ENCODE peak calls at places on chromosomes 7 and 10, in nine cellular contexts. U is NCI-H1436; I is activated naive CD4-positive, alpha-beta T cell; J is ELR; L is NCI-H1105; F is cerebellar cortex; V is ecto neural progenitor cell; A is ovary; Y is stimulated activated CD4-positive, alpha-beta T cell treated with anti-CD3 and anti-CD28 coated beads, TNF-alpha, amount 100 ng/mL, for 4 hours. W is an unnamed sample.

GRCh38 chr7:45146531-45147379 is 10.8 kb upstream of the RAMP3 start:
- DNase-seq in U (no peak), I (no peak), J (no peak), L (no peak), F (no peak), V (no peak), A (no peak), Y (no peak), W (no peak)

GRCh38 chr10:126663880-126664279 is 6.6 kb downstream of the C10orf90 start:
- DNase-seq in U (no peak), I (no peak), J (peak; percentile 43), L (no peak), F (no peak), V (no peak), A (no peak), Y (no peak), W (no peak)

GRCh38 chr7:91239171-91239604 is 25.0 kb upstream of the FZD1 start:
- DNase-seq in U (no peak), I (no peak), J (peak; percentile 92), L (no peak), F (no peak), V (no peak), A (no peak), Y (no peak), W (no peak)

GRCh38 chr7:104005197-104005596 is 15.7 kb upstream of the RELN start:
- DNase-seq in U (no peak), I (no peak), J (peak; percentile 84), L (no peak), F (no peak), V (no peak), A (no peak), Y (no peak), W (no peak)

GRCh38 chr10:114491933-114492332 is 87.6 kb upstream of the AFAP1L2 start:
- DNase-seq in U (no peak), I (no peak), J (no peak), L (no peak), F (peak; percentile 94), V (no peak), A (peak; percentile 53), Y (no peak), W (no peak)

GRCh38 chr7:107857541-107857912 is 33.5 kb upstream of the DLD start:
- DNase-seq in U (no peak), I (no peak), J (peak; percentile 19), L (no peak), F (no peak), V (no peak), A (peak; percentile 20), Y (no peak), W (no peak)

GRCh38 chr10:34112431-34112830 is 702.7 kb downstream of the PARD3 start:
- DNase-seq in U (no peak), I (no peak), J (no peak), L (no peak), F (no peak), V (no peak), A (no peak), Y (no peak), W (no peak)

GRCh38 chr7:51545131-51545530 is 228.5 kb upstream of the COBL start:
- DNase-seq in U (no peak), I (no peak), J (no peak), L (no peak), F (no peak), V (no peak), A (no peak), Y (no peak), W (no peak)

GRCh38 chr10:86152354-86152753 is 214.2 kb downstream of the GRID1 start:
- DNase-seq in U (no peak), I (no peak), J (no peak), L (no peak), F (no peak), V (no peak), A (no peak), Y (no peak), W (no peak)

GRCh38 chr10:92421550-92421949 is 130.6 kb downstream of the MARCHF5 start:
- DNase-seq in U (no peak), I (no peak), J (no peak), L (no peak), F (no peak), V (no peak), A (no peak), Y (no peak), W (no peak)

GRCh38 chr7:75985518-75986146 is 8.8 kb downstream of the TMEM120A start:
- DNase-seq in U (no peak), I (no peak), J (no peak), L (no peak), F (no peak), V (no peak), A (peak; percentile 78), Y (no peak), W (no peak)

GRCh38 chr7:129778770-129779601 is 167.5 kb downstream of the NRF1 start:
- DNase-seq in U (no peak), I (no peak), J (peak; percentile 33), L (no peak), F (no peak), V (peak; percentile 62), A (no peak), Y (no peak), W (no peak)

GRCh38 chr10:48811461-48811860 is 126.8 kb downstream of the WDFY4 start:
- DNase-seq in U (no peak), I (no peak), J (peak; percentile 77), L (no peak), F (no peak), V (no peak), A (no peak), Y (no peak), W (no peak)

GRCh38 chr10:119371704-119372663 is 164.6 kb downstream of the GRK5 start:
- DNase-seq in U (no peak), I (no peak), J (no peak), L (no peak), F (no peak), V (no peak), A (no peak), Y (no peak), W (no peak)

GRCh38 chr7:27835408-27835807 is 95.4 kb downstream of the TAX1BP1 start:
- DNase-seq in U (no peak), I (no peak), J (no peak), L (no peak), F (no peak), V (no peak), A (no peak), Y (no peak), W (no peak)

GRCh38 chr7:151181011-151181431 is 6.0 kb downstream of the ASB10 start:
- DNase-seq in U (no peak), I (no peak), J (no peak), L (no peak), F (no peak), V (peak; percentile 40), A (no peak), Y (no peak), W (no peak)

GRCh38 chr10:28284126-28284525 is 18.7 kb downstream of the MPP7 start:
- DNase-seq in U (peak; percentile 2), I (no peak), J (no peak), L (no peak), F (no peak), V (no peak), A (no peak), Y (no peak), W (no peak)

GRCh38 chr10:43121444-43121843 is 16.8 kb upstream of the CSGALNACT2 start:
- DNase-seq in U (peak; percentile 10), I (no peak), J (no peak), L (no peak), F (no peak), V (no peak), A (peak; percentile 7), Y (no peak), W (no peak)

GRCh38 chr10:124145109-124145860 is 51.9 kb upstream of the CHST15 start:
- DNase-seq in U (peak; percentile 62), I (no peak), J (no peak), L (no peak), F (no peak), V (no peak), A (no peak), Y (no peak), W (no peak)

GRCh38 chr7:105909742-105910141 is 33.3 kb upstream of the ATXN7L1 start:
- DNase-seq in U (no peak), I (no peak), J (no peak), L (no peak), F (no peak), V (no peak), A (no peak), Y (no peak), W (no peak)

GRCh38 chr7:110909102-110909501 is 181.8 kb upstream of the LRRN3 start:
- DNase-seq in U (no peak), I (no peak), J (no peak), L (no peak), F (no peak), V (no peak), A (no peak), Y (no peak), W (no peak)

GRCh38 chr10:113329121-113329596 is 223.7 kb upstream of the HABP2 start:
- DNase-seq in U (no peak), I (no peak), J (peak; percentile 49), L (no peak), F (no peak), V (no peak), A (no peak), Y (no peak), W (no peak)

GRCh38 chr7:143042821-143043271 is 9.3 kb upstream of the OR6V1 start:
- DNase-seq in U (no peak), I (no peak), J (no peak), L (no peak), F (no peak), V (no peak), A (no peak), Y (no peak), W (no peak)

GRCh38 chr7:55070839-55071238 is 52.0 kb downstream of the EGFR start:
- DNase-seq in U (no peak), I (no peak), J (no peak), L (no peak), F (no peak), V (no peak), A (no peak), Y (no peak), W (no peak)

GRCh38 chr10:99742701-99743100 is 10.7 kb downstream of the CUTC start:
- DNase-seq in U (no peak), I (no peak), J (peak; percentile 58), L (no peak), F (no peak), V (no peak), A (no peak), Y (no peak), W (no peak)

W was measured in esophagus muscularis mucosa.